ENCODE peak calls at places on chromosomes 2 and 18, in seven cellular contexts. One of them, this sample, is unnamed. For H3K4me1, the result is how much of the 10 kb centered on the place peaks cover.

GRCh38 chr2:112784199-112785189 is at the start of gene IL1A:
- DNase-seq in A549: peak
- DNase-seq in stomach: no peak
- DNase-seq in CD8-positive, alpha-beta memory T cell: no peak
- DNase-seq in DND-41: no peak
- DNase-seq in upper lobe of right lung: no peak
- DNase-seq in ovary: no peak
- DNase-seq in this sample: no peak

GRCh38 chr18:36580874-36581750 is 247.7 kb downstream of the TPGS2 start:
- DNase-seq in A549: no peak
- DNase-seq in stomach: no peak
- DNase-seq in CD8-positive, alpha-beta memory T cell: no peak
- DNase-seq in DND-41: no peak
- DNase-seq in upper lobe of right lung: no peak
- DNase-seq in ovary: no peak
- DNase-seq in this sample: no peak

GRCh38 chr2:102753563-102754159 is 8.2 kb upstream of the TMEM182 start:
- DNase-seq in A549: peak
- DNase-seq in stomach: peak
- DNase-seq in CD8-positive, alpha-beta memory T cell: peak
- DNase-seq in DND-41: peak
- DNase-seq in upper lobe of right lung: no peak
- DNase-seq in ovary: no peak
- DNase-seq in this sample: peak

GRCh38 chr2:33071591-33071990 is 124.8 kb downstream of the LTBP1 start:
- DNase-seq in A549: no peak
- DNase-seq in stomach: no peak
- DNase-seq in CD8-positive, alpha-beta memory T cell: no peak
- DNase-seq in DND-41: no peak
- DNase-seq in upper lobe of right lung: no peak
- DNase-seq in ovary: no peak
- DNase-seq in this sample: peak

GRCh38 chr2:8189316-8189715 is 492.5 kb upstream of the ID2 start:
- DNase-seq in A549: no peak
- DNase-seq in stomach: no peak
- DNase-seq in CD8-positive, alpha-beta memory T cell: no peak
- DNase-seq in DND-41: no peak
- DNase-seq in upper lobe of right lung: no peak
- DNase-seq in ovary: no peak
- DNase-seq in this sample: no peak

GRCh38 chr18:9101730-9102390 is 639 bp upstream of the NDUFV2 start:
- DNase-seq in A549: peak
- DNase-seq in stomach: no peak
- DNase-seq in CD8-positive, alpha-beta memory T cell: peak
- DNase-seq in DND-41: peak
- DNase-seq in upper lobe of right lung: no peak
- DNase-seq in ovary: no peak
- DNase-seq in this sample: peak

GRCh38 chr2:30936924-30937323 is 129.7 kb upstream of the CAPN13 start:
- DNase-seq in A549: no peak
- DNase-seq in stomach: no peak
- DNase-seq in CD8-positive, alpha-beta memory T cell: no peak
- DNase-seq in DND-41: no peak
- DNase-seq in upper lobe of right lung: no peak
- DNase-seq in ovary: no peak
- DNase-seq in this sample: no peak

GRCh38 chr2:44825702-44826101 is 115.8 kb upstream of the SIX3 start:
- DNase-seq in A549: no peak
- DNase-seq in stomach: no peak
- DNase-seq in CD8-positive, alpha-beta memory T cell: no peak
- DNase-seq in DND-41: no peak
- DNase-seq in upper lobe of right lung: no peak
- DNase-seq in ovary: no peak
- DNase-seq in this sample: no peak

GRCh38 chr2:237669628-237670351 is 42.4 kb downstream of the LRRFIP1 start:
- DNase-seq in A549: no peak
- DNase-seq in stomach: no peak
- DNase-seq in CD8-positive, alpha-beta memory T cell: no peak
- DNase-seq in DND-41: no peak
- DNase-seq in upper lobe of right lung: peak
- DNase-seq in ovary: peak
- DNase-seq in this sample: peak

GRCh38 chr2:5409925-5410360 is 282.2 kb upstream of the SOX11 start:
- DNase-seq in A549: no peak
- DNase-seq in stomach: no peak
- DNase-seq in CD8-positive, alpha-beta memory T cell: no peak
- DNase-seq in DND-41: no peak
- DNase-seq in upper lobe of right lung: no peak
- DNase-seq in ovary: no peak
- DNase-seq in this sample: no peak

GRCh38 chr2:96907405-96908041 is 37.6 kb upstream of the SEMA4C start:
- DNase-seq in A549: no peak
- DNase-seq in stomach: peak
- DNase-seq in CD8-positive, alpha-beta memory T cell: no peak
- DNase-seq in DND-41: no peak
- DNase-seq in upper lobe of right lung: no peak
- DNase-seq in ovary: peak
- DNase-seq in this sample: no peak

GRCh38 chr18:36387296-36387695 is 89.8 kb downstream of the FHOD3 start:
- DNase-seq in A549: no peak
- DNase-seq in stomach: no peak
- DNase-seq in CD8-positive, alpha-beta memory T cell: no peak
- DNase-seq in DND-41: no peak
- DNase-seq in upper lobe of right lung: no peak
- DNase-seq in ovary: no peak
- DNase-seq in this sample: no peak

GRCh38 chr2:173210270-173211196 is 134.9 kb downstream of the MAP3K20 start:
- DNase-seq in A549: peak
- DNase-seq in stomach: peak
- DNase-seq in CD8-positive, alpha-beta memory T cell: peak
- DNase-seq in DND-41: peak
- DNase-seq in upper lobe of right lung: no peak
- DNase-seq in ovary: peak
- DNase-seq in this sample: peak

GRCh38 chr2:1577846-1578245 is 164.6 kb downstream of the TPO start:
- DNase-seq in A549: no peak
- DNase-seq in stomach: no peak
- DNase-seq in CD8-positive, alpha-beta memory T cell: no peak
- DNase-seq in DND-41: no peak
- DNase-seq in upper lobe of right lung: no peak
- DNase-seq in ovary: no peak
- DNase-seq in this sample: no peak

GRCh38 chr18:50313873-50314460 is 26.5 kb upstream of the CXXC1 start:
- DNase-seq in A549: no peak
- DNase-seq in stomach: no peak
- DNase-seq in CD8-positive, alpha-beta memory T cell: no peak
- DNase-seq in DND-41: no peak
- DNase-seq in upper lobe of right lung: no peak
- DNase-seq in ovary: no peak
- DNase-seq in this sample: no peak

GRCh38 chr18:8957731-8958130 is 144.8 kb upstream of the NDUFV2 start:
- DNase-seq in A549: no peak
- DNase-seq in stomach: no peak
- DNase-seq in CD8-positive, alpha-beta memory T cell: no peak
- DNase-seq in DND-41: no peak
- DNase-seq in upper lobe of right lung: no peak
- DNase-seq in ovary: no peak
- DNase-seq in this sample: no peak

GRCh38 chr2:28751956-28752607 is 452 bp downstream of the PPP1CB start:
- DNase-seq in A549: no peak
- DNase-seq in stomach: peak
- DNase-seq in CD8-positive, alpha-beta memory T cell: peak
- DNase-seq in DND-41: peak
- DNase-seq in upper lobe of right lung: no peak
- DNase-seq in ovary: no peak
- DNase-seq in this sample: peak

GRCh38 chr2:118670868-118671267 is 176.6 kb downstream of the EN1 start:
- DNase-seq in A549: no peak
- DNase-seq in stomach: no peak
- DNase-seq in CD8-positive, alpha-beta memory T cell: no peak
- DNase-seq in DND-41: no peak
- DNase-seq in upper lobe of right lung: no peak
- DNase-seq in ovary: no peak
- DNase-seq in this sample: no peak

DNA sequence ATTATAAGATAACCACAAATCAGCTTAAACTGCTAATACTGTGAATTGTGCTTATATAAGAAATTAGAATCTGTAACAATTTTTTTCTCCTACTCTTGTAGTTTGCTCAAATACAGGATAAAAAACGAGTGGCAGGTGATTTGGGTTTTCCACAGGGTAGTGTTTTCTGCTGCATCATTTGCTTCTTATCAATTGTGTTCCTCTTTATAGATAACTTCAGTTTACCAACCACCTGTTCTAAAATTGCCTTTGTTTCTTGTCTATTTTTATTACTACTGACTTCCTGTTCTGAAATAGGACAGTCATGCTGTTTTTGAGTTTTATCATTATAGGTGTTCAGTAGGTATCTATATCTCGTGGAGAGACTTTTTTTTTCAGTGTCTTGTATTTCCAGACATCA is 56.9 kb downstream of the MFSD6 start:
- DNase-seq in A549: no peak
- DNase-seq in stomach: no peak
- DNase-seq in CD8-positive, alpha-beta memory T cell: no peak
- DNase-seq in DND-41: no peak
- DNase-seq in upper lobe of right lung: no peak
- DNase-seq in ovary: no peak
- DNase-seq in this sample: peak
- H3K4me1 ChIP-seq in A549: under half
- H3K4me1 ChIP-seq in stomach: under half
- H3K4me1 ChIP-seq in CD8-positive, alpha-beta memory T cell: half or more
- H3K4me1 ChIP-seq in DND-41: under half
- H3K4me1 ChIP-seq in upper lobe of right lung: under half
- H3K4me1 ChIP-seq in ovary: under half
- H3K4me1 ChIP-seq in this sample: half or more

DNA sequence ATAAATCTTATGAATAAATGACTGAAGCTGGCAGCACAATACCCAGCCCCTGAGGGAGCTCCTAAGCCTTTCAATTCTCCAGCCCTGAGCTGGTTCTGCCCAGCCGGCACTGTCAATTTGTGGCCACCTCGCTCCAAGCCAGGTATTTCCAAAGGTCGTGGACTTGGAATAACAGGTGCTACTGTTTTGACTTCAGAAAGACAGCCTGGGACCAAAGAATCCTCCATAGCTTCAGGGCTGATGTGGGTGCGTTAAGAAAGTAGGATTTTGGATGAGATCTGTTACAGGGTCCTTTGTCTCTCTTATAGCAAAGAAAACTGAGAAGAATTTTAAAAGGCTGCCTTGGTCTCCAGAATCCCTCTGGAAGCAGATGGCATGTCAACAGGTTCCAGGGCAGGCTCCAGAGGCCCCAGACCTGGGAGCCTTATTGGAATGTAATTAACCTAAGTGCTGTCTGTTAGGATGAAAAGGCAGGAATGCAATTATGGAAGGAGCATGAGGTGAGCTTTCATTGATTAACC is 97.3 kb upstream of the PKDCC start:
- DNase-seq in A549: no peak
- DNase-seq in stomach: no peak
- DNase-seq in CD8-positive, alpha-beta memory T cell: no peak
- DNase-seq in DND-41: no peak
- DNase-seq in upper lobe of right lung: no peak
- DNase-seq in ovary: no peak
- DNase-seq in this sample: no peak
- H3K27ac ChIP-seq in A549: peak
- H3K27ac ChIP-seq in stomach: no peak
- H3K27ac ChIP-seq in CD8-positive, alpha-beta memory T cell: no peak
- H3K27ac ChIP-seq in DND-41: no peak
- H3K27ac ChIP-seq in upper lobe of right lung: no peak
- H3K27ac ChIP-seq in ovary: no peak
- H3K27ac ChIP-seq in this sample: no peak

GRCh38 chr18:23636041-23636399 is 26.7 kb downstream of the ANKRD29 start:
- DNase-seq in A549: no peak
- DNase-seq in stomach: no peak
- DNase-seq in CD8-positive, alpha-beta memory T cell: no peak
- DNase-seq in DND-41: no peak
- DNase-seq in upper lobe of right lung: no peak
- DNase-seq in ovary: no peak
- DNase-seq in this sample: no peak

GRCh38 chr18:23634692-23635091 is 28.0 kb downstream of the ANKRD29 start:
- DNase-seq in A549: no peak
- DNase-seq in stomach: no peak
- DNase-seq in CD8-positive, alpha-beta memory T cell: no peak
- DNase-seq in DND-41: no peak
- DNase-seq in upper lobe of right lung: no peak
- DNase-seq in ovary: no peak
- DNase-seq in this sample: no peak

GRCh38 chr18:23631746-23632145 is 31.0 kb downstream of the ANKRD29 start:
- DNase-seq in A549: no peak
- DNase-seq in stomach: no peak
- DNase-seq in CD8-positive, alpha-beta memory T cell: no peak
- DNase-seq in DND-41: no peak
- DNase-seq in upper lobe of right lung: no peak
- DNase-seq in ovary: no peak
- DNase-seq in this sample: no peak

GRCh38 chr18:23632615-23633014 is 30.1 kb downstream of the ANKRD29 start:
- DNase-seq in A549: no peak
- DNase-seq in stomach: no peak
- DNase-seq in CD8-positive, alpha-beta memory T cell: no peak
- DNase-seq in DND-41: no peak
- DNase-seq in upper lobe of right lung: no peak
- DNase-seq in ovary: no peak
- DNase-seq in this sample: no peak

DNA sequence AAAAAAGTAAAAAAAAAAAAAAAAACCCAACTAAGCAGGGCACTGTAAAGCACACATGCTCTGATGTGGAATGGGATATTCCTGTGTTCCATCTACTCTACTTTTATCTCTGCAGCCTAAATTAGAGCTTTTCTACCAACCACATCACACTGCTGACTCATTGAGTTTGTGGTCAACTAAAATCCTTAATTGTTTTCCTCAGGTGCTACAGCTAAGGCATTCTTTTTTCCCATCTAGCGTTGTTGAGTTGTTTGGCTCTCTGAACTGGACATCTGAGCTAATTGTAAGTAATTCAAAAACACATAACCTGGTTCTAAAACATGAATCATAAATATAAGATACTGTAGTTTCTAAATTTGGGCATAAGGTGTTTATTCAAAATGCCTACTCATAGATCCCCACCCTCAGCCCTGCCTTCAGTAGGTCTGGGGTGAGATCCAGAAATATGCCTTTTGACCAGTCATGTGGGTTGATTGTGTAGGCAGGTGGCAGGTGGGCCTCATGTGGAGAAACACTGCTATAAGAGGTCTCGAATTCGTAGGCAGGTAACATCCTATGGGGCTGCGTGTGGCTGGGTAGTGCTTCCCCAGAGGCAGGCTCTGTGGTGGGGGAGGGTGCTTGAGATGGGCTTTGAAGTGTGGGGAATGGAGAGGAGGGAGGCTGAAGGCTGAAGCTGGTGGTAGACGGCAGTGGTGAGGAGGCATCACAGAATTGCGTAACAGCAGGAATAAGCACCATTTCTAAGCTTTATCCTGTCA is 27.2 kb downstream of the ANKRD29 start:
- DNase-seq in A549: no peak
- DNase-seq in stomach: no peak
- DNase-seq in CD8-positive, alpha-beta memory T cell: no peak
- DNase-seq in DND-41: peak
- DNase-seq in upper lobe of right lung: no peak
- DNase-seq in ovary: no peak
- DNase-seq in this sample: no peak
- H3K4me1 ChIP-seq in A549: under half
- H3K4me1 ChIP-seq in stomach: under half
- H3K4me1 ChIP-seq in CD8-positive, alpha-beta memory T cell: under half
- H3K4me1 ChIP-seq in DND-41: under half
- H3K4me1 ChIP-seq in upper lobe of right lung: under half
- H3K4me1 ChIP-seq in ovary: under half
- H3K4me1 ChIP-seq in this sample: under half

GRCh38 chr2:189578272-189578671 is 2.3 kb downstream of the SLC40A1 start:
- DNase-seq in A549: no peak
- DNase-seq in stomach: no peak
- DNase-seq in CD8-positive, alpha-beta memory T cell: no peak
- DNase-seq in DND-41: no peak
- DNase-seq in upper lobe of right lung: no peak
- DNase-seq in ovary: no peak
- DNase-seq in this sample: no peak
- H3K27ac ChIP-seq in A549: no peak
- H3K27ac ChIP-seq in stomach: peak
- H3K27ac ChIP-seq in CD8-positive, alpha-beta memory T cell: no peak
- H3K27ac ChIP-seq in DND-41: peak
- H3K27ac ChIP-seq in upper lobe of right lung: no peak
- H3K27ac ChIP-seq in ovary: peak
- H3K27ac ChIP-seq in this sample: no peak

This sample was measured in OCI-LY7.